ENCODE peak calls at places on chromosome 4, in six cellular contexts. N, S, D, G, H and F are unnamed samples.

GRCh38 chr4:8005033-8005808 is 65.6 kb upstream of the AFAP1 start:
- DNase-seq in N (peak), S (no peak), D (no peak), G (no peak), H (no peak), F (no peak)

GRCh38 chr4:7818676-7819041 is 121.0 kb downstream of the AFAP1 start:
- DNase-seq in N (no peak), S (no peak), D (no peak), G (no peak), H (no peak), F (no peak)

GRCh38 chr4:172515266-172515879 is 653.2 kb upstream of the GALNT7 start:
- DNase-seq in N (no peak), S (no peak), D (no peak), G (no peak), H (no peak), F (no peak)

GRCh38 chr4:158823461-158823873 is 54.6 kb downstream of the FNIP2 start:
- DNase-seq in N (no peak), S (peak), D (peak), G (no peak), H (no peak), F (no peak)

GRCh38 chr4:4415107-4415805 is 28.4 kb downstream of the NSG1 start:
- DNase-seq in N (no peak), S (no peak), D (no peak), G (no peak), H (no peak), F (no peak)

GRCh38 chr4:113064244-113064643 is 14.8 kb downstream of the ANK2 start:
- DNase-seq in N (no peak), S (no peak), D (no peak), G (no peak), H (no peak), F (no peak)

GRCh38 chr4:56653461-56654237 is 27.4 kb downstream of the HOPX start:
- DNase-seq in N (no peak), S (no peak), D (no peak), G (no peak), H (peak), F (no peak)

GRCh38 chr4:69831646-69832325 is 28.2 kb downstream of the SULT1E1 start:
- DNase-seq in N (no peak), S (no peak), D (no peak), G (no peak), H (peak), F (peak)

GRCh38 chr4:42482516-42483327 is 85.4 kb downstream of the SHISA3 start:
- DNase-seq in N (no peak), S (no peak), D (no peak), G (no peak), H (no peak), F (no peak)

GRCh38 chr4:183182873-183183725 is 84.0 kb downstream of the WWC2 start:
- DNase-seq in N (no peak), S (peak), D (peak), G (no peak), H (peak), F (peak)

GRCh38 chr4:7763788-7764187 is 175.9 kb downstream of the AFAP1 start:
- DNase-seq in N (peak), S (peak), D (no peak), G (no peak), H (no peak), F (no peak)

GRCh38 chr4:58475097-58475496 is 1364.9 kb upstream of the IGFBP7 start:
- DNase-seq in N (no peak), S (no peak), D (no peak), G (no peak), H (no peak), F (no peak)

GRCh38 chr4:184477201-184477999 is 3.0 kb upstream of the IRF2 start:
- DNase-seq in N (no peak), S (no peak), D (no peak), G (no peak), H (no peak), F (no peak)

GRCh38 chr4:65669008-65669971 is 999 bp downstream of the EPHA5 start:
- DNase-seq in N (peak), S (no peak), D (peak), G (no peak), H (no peak), F (peak)

GRCh38 chr4:58679051-58679450 is 1568.9 kb upstream of the IGFBP7 start:
- DNase-seq in N (no peak), S (no peak), D (no peak), G (no peak), H (no peak), F (no peak)

GRCh38 chr4:99918656-99919055 is 24.4 kb upstream of the LAMTOR3 start:
- DNase-seq in N (no peak), S (no peak), D (no peak), G (no peak), H (no peak), F (no peak)

GRCh38 chr4:27005512-27006246 is 145.0 kb downstream of the STIM2 start:
- DNase-seq in N (no peak), S (no peak), D (peak), G (no peak), H (no peak), F (no peak)

GRCh38 chr4:121913667-121914066 is 38.2 kb downstream of the TRPC3 start:
- DNase-seq in N (no peak), S (no peak), D (no peak), G (no peak), H (no peak), F (no peak)

GRCh38 chr4:72701987-72702819 is 133.2 kb upstream of the ADAMTS3 start:
- DNase-seq in N (no peak), S (no peak), D (peak), G (no peak), H (peak), F (no peak)

GRCh38 chr4:119093042-119093827 is 42.4 kb upstream of the MYOZ2 start:
- DNase-seq in N (no peak), S (no peak), D (no peak), G (no peak), H (no peak), F (no peak)

GRCh38 chr4:175017751-175018150 is 99.6 kb downstream of the ADAM29 start:
- DNase-seq in N (no peak), S (no peak), D (no peak), G (no peak), H (no peak), F (no peak)